ENCODE peak calls at places on chromosomes 7 and 10, in ten cellular contexts. W is NCI-H2081; S is choroid plexus epithelial cell; V is psoas muscle; L is activated effector memory CD4-positive, alpha-beta T cell treated with Interleukin-2 at 50 U/mL for 16 hours; R is HT-29; N is Caki2; M is left ventricle myocardium inferior; K is Kasumi-1; U is germinal center. D is an unnamed sample.

GRCh38 chr10:13631594-13631993 is 44.8 kb downstream of the PRPF18 start:
- DNase-seq in N (no peak), U (no peak), M (no peak), R (no peak), V (no peak), W (no peak), L (no peak), K (no peak), S (no peak), D (peak)

GRCh38 chr7:128404143-128404681 is 5.6 kb downstream of the IMPDH1 start:
- DNase-seq in K (no peak), V (no peak), S (peak), U (no peak), N (no peak), L (no peak), W (peak), M (no peak), R (peak), D (no peak)

GRCh38 chr10:31929260-31929985 is 792 bp upstream of the ARHGAP12 start:
- DNase-seq in W (no peak), S (no peak), N (peak), K (peak), L (no peak), M (peak), R (peak), U (peak), V (peak), D (no peak)

GRCh38 chr7:131848033-131848432 is 291.6 kb upstream of the PODXL start:
- DNase-seq in R (no peak), L (no peak), M (no peak), U (no peak), V (no peak), K (no peak), W (no peak), N (no peak), S (no peak), D (no peak)

GRCh38 chr10:19629559-19629958 is 186.7 kb upstream of the PLXDC2 start:
- DNase-seq in K (peak), M (peak), L (no peak), V (peak), S (peak), W (no peak), N (no peak), U (no peak), R (no peak), D (no peak)

GRCh38 chr7:141231018-141231792 is 157.3 kb downstream of the TMEM178B start:
- DNase-seq in M (peak), K (no peak), R (peak), W (peak), U (no peak), V (no peak), L (no peak), S (peak), N (peak), D (no peak)

GRCh38 chr10:22518167-22518724 is 172.9 kb downstream of the SPAG6 start:
- DNase-seq in U (no peak), M (no peak), W (no peak), K (no peak), R (no peak), N (no peak), S (no peak), V (no peak), L (no peak), D (no peak)

GRCh38 chr10:63429280-63429679 is 36.5 kb downstream of the JMJD1C start:
- DNase-seq in U (no peak), K (no peak), R (no peak), L (no peak), N (no peak), S (peak), W (no peak), M (no peak), V (no peak), D (no peak)

GRCh38 chr10:30639946-30640786 is 10.6 kb upstream of the LYZL2 start:
- DNase-seq in L (no peak), V (no peak), R (peak), W (peak), U (peak), K (peak), S (peak), M (no peak), N (peak), D (no peak)

GRCh38 chr7:24756545-24756988 is 697 bp downstream of the GSDME start:
- DNase-seq in N (peak), K (no peak), R (no peak), L (no peak), U (no peak), V (peak), W (no peak), M (no peak), S (no peak), D (no peak)

GRCh38 chr10:69009360-69009759 is 20.8 kb downstream of the KIFBP start:
- DNase-seq in W (no peak), R (no peak), U (no peak), N (no peak), K (no peak), V (no peak), S (no peak), M (no peak), L (no peak), D (no peak)

GRCh38 chr7:4849390-4849789 is 12.4 kb downstream of the PAPOLB start:
- DNase-seq in M (no peak), S (peak), N (no peak), U (no peak), R (peak), L (no peak), V (no peak), W (peak), K (peak), D (peak)

GRCh38 chr7:124536156-124536762 is 229.3 kb downstream of the GPR37 start:
- DNase-seq in R (no peak), W (no peak), N (peak), L (no peak), M (no peak), U (no peak), V (no peak), S (peak), K (no peak), D (no peak)

GRCh38 chr7:87231243-87231642 is 11.7 kb upstream of the TMEM243 start:
- DNase-seq in M (peak), U (no peak), K (no peak), N (no peak), W (peak), V (no peak), L (no peak), R (no peak), S (no peak), D (no peak)

GRCh38 chr10:114271014-114271778 is 32.1 kb downstream of the VWA2 start:
- DNase-seq in M (no peak), W (no peak), S (peak), K (no peak), U (no peak), R (peak), V (no peak), L (no peak), N (peak), D (no peak)

GRCh38 chr10:123568751-123569150 is 97.4 kb upstream of the GPR26 start:
- DNase-seq in K (no peak), S (no peak), L (no peak), N (no peak), M (no peak), R (no peak), W (no peak), U (no peak), V (no peak), D (no peak)

D was measured in HL-60.